ENCODE peak calls at places on chromosomes 6 and 20, in four cellular contexts. F is GM20000, P is neural crest cell, O is HFF-Myc. G is an unnamed sample.

GRCh38 chr6:38346291-38347079 is 293.2 kb downstream of the BTBD9 start:
- DNase-seq in F (no peak), P (no peak), O (peak), G (no peak)

GRCh38 chr20:40706977-40707582 is 18.0 kb upstream of the MAFB start:
- DNase-seq in F (no peak), P (no peak), O (no peak), G (no peak)

GRCh38 chr6:7108196-7108963 is 619 bp downstream of the RREB1 start:
- DNase-seq in F (peak), P (peak), O (no peak), G (no peak)

GRCh38 chr20:34112600-34113061 is 588 bp upstream of the EIF2S2 start:
- DNase-seq in F (peak), P (peak), O (no peak), G (no peak)

GRCh38 chr20:15515706-15516105 is 1057.5 kb downstream of the KIF16B start:
- DNase-seq in F (no peak), P (no peak), O (no peak), G (no peak)

GRCh38 chr20:3716195-3716834 is 3.9 kb upstream of the SIGLEC1 start:
- DNase-seq in F (peak), P (peak), O (no peak), G (peak)

GRCh38 chr6:4280721-4281120 is 145.3 kb upstream of the ECI2 start:
- DNase-seq in F (no peak), P (no peak), O (peak), G (no peak)

GRCh38 chr6:54053893-54054391 is 57.3 kb upstream of the MLIP start:
- DNase-seq in F (no peak), P (no peak), O (peak), G (no peak)

GRCh38 chr20:50583422-50584150 is 73.4 kb downstream of the PTPN1 start:
- DNase-seq in F (no peak), P (no peak), O (no peak), G (peak)

GRCh38 chr20:32678948-32679347 is 5.2 kb upstream of the C20orf203 start:
- DNase-seq in F (no peak), P (no peak), O (no peak), G (no peak)

GRCh38 chr6:168834188-168834587 is 393.2 kb downstream of the SMOC2 start:
- DNase-seq in F (no peak), P (no peak), O (no peak), G (no peak)

GRCh38 chr6:125991653-125992052 is 5.3 kb downstream of the TRMT11 start:
- DNase-seq in F (no peak), P (no peak), O (no peak), G (no peak)

DNA sequence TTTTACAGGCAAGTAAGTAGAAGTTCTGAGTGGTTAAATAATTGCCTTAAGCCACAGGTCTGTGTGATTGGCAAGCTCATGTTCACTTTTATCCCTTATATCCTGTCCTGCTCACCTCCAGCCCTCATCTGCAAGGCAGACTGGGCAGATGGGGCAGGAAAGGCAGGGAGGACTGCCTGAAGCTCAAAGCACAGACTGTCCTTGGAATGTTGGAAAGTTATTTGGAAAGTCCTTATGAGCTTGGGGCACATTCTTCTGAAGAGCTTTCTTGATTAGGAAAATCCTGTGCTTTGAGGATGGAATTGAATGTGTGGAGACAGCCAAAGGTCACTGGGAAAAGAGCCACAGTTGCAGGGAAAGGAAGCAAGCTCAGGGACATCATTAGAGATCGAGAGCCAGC is 48.9 kb upstream of the STK35 start:
- DNase-seq in F (no peak), P (no peak), O (no peak), G (no peak)
- TF ChIP-seq CTCF in F (no peak), P (no peak), O (no peak), G (no peak)

DNA sequence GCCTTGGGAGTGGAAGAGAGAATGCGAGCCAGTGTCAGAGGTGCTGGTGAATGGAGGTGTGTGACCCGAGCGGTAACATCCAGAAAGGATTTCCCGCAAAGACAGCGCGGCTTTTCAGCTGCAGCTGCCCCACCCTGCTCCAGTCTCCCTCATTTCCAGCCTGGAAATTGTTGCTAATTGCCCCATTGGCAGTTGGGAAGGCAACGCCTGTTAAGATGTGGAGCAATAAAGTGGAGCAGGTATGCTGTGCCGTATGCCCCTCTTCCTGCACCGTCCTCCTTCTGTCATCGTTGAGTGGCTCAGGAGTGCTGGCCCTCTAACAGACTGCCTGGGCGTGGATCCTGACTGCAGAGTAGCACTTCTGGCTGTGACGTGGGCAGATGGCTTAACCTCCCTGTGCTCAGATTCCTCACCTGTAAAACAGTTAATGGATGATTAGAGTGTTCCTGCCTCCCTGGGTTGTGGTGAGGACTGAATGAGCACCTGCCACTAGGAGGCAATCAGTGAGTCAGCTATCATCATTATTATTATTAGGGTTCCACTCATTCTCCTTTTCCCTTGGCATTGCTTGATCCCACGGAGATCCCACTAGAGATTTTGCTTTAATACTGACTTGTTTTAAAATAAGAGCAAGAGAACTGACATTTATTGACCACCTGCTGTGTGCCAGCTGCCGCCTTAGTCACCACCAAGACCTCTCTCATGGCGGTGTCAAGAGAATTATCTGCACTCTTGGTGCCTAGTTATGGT is 11.7 kb downstream of the ARFGEF2 start:
- DNase-seq in F (no peak), P (no peak), O (no peak), G (no peak)
- TF ChIP-seq CTCF in F (no peak), P (no peak), O (no peak), G (no peak)

GRCh38 chr20:45833883-45834796 is 541 bp downstream of the SNX21 start:
- DNase-seq in F (peak), P (peak), O (no peak), G (peak)

GRCh38 chr20:45833030-45833882 is at the start of gene SNX21:
- DNase-seq in F (peak), P (peak), O (peak), G (no peak)

GRCh38 chr20:45836841-45837240 is 3.2 kb downstream of the SNX21 start:
- DNase-seq in F (no peak), P (no peak), O (no peak), G (no peak)

GRCh38 chr20:45834797-45835161 is 1.2 kb downstream of the SNX21 start:
- DNase-seq in F (no peak), P (no peak), O (no peak), G (peak)

DNA sequence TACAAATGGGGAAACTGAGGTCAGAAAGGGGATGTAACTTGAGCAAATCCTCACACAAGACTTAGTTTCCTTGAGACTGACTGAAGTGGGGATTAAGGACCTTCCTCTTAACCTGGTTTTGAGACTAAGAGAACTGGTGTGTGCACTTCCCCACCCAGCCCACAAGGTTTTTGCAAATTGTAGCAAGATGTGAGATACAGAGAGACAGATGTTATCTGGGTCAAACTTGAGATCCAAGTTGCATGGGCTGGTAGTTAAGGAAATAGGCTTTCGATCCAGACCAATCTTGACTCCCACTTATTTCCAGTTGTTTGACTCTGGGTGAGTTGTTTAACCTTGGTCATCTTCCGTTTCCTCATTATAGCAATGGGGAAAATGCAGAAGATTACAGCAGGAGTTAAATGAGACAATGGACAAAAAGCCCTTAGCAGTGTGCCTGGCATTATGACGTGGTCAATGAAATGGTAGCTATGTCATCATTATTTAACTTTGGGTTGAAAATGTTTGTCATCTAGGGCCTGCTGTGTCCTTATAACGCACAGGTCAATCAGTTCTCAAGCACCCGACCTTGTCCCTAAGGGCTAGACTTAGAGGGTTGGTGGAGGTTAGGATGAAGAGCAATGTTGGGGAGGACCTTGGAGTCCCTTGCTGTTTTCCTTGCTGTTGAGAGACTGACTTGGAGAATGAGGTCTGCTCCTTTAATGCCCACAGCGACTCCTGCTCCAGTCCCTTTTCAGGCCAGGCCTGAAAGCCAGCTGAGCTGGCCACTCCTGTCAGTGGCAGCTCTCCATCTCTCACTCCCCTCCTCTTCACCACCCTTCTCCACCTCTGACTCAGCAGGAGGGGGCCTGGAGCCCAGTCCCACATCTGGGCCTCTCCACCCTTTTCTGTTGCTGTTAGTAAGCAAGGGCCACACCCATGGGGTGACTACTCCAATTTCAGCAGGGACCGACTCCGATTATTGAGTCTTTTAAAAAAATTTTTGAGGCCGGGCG is 1.9 kb downstream of the SNX21 start:
- DNase-seq in F (no peak), P (no peak), O (no peak), G (no peak)
- TF ChIP-seq CTCF in F (no peak), P (no peak), O (no peak), G (no peak)

GRCh38 chr20:44209691-44210421 is 715 bp downstream of the OSER1 start:
- DNase-seq in F (no peak), P (no peak), O (no peak), G (no peak)

GRCh38 chr20:44212792-44213191 is 2.2 kb upstream of the OSER1 start:
- DNase-seq in F (no peak), P (no peak), O (no peak), G (no peak)

GRCh38 chr20:44208770-44209169 is 1.8 kb downstream of the OSER1 start:
- DNase-seq in F (no peak), P (no peak), O (no peak), G (no peak)

GRCh38 chr20:44210422-44211176 is at the start of gene OSER1:
- DNase-seq in F (peak), P (peak), O (peak), G (peak)

GRCh38 chr20:44211177-44212039 is 837 bp upstream of the OSER1 start:
- DNase-seq in F (no peak), P (no peak), O (no peak), G (no peak)
- TF ChIP-seq CTCF in F (no peak), P (no peak), O (no peak), G (peak)

DNA sequence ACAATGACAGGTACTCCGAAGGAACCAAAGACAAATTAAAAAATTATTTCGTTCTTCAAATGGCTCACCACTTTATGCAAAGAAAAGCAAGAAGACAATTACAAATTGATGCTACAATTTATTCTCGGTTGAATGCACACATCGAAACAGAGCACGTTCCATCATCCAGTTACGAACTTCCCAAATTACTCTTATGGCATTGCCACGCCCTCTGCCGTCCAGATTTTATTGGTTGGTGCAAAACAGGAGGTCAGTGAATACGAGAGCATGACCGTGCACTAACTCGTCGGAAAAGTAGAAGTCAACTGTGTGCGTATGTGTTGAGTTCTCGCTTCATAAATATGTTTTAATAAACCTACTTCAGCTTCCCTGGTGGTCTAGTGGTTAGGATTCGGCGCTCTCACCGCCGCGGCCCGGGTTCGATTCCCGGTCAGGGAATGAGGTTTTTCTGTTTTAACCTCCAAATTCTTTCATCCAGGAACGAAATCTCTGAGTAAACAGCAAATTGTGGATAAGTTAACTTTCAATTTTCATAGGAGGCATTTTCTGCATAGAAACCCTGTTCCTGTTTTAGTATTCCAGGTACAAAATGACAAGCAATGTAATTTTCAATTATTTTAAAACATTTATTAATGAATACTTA is 23.2 kb downstream of the ZNF311 start:
- DNase-seq in F (peak), P (peak), O (peak), G (no peak)
- TF ChIP-seq CTCF in F (no peak), P (no peak), O (no peak), G (no peak)

GRCh38 chr6:25469797-25470388 is 182.1 kb upstream of the SCGN start:
- DNase-seq in F (no peak), P (no peak), O (no peak), G (no peak)
- TF ChIP-seq CTCF in F (no peak), P (peak), O (no peak), G (peak)

DNA sequence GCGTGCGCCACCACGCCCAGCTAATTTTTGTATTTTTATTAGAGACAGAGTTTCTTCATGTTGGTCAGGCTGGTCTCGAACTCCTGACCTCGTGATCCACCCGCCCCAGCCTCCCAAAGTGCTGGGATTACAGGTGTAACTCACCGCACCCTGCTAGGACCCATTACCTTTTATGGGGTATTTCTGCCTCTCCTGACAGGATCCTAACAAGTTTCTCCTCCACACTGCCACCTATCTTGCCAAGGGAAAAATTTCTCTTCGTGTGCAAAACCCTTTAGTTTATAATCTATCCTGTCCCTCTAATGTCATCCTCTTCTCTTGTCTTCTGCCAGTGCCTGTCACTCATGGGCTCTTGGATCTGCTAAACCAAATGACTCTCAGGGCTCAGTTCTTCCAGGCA is 1.9 kb downstream of the STMND1 start:
- DNase-seq in F (no peak), P (no peak), O (no peak), G (no peak)
- TF ChIP-seq CTCF in F (no peak), P (peak), O (peak), G (peak)